ENCODE peak calls at places on chromosomes 5 and 9, in five cellular contexts. K is left lung; O is AG04450; G is GM23248; I is CD8-positive, alpha-beta T cell. Q is an unnamed sample.

GRCh38 chr9:113155911-113156559 is 5.2 kb downstream of the SLC31A2 start:
- DNase-seq in O (no peak), K (no peak), G (no peak), I (peak), Q (no peak)

GRCh38 chr5:149227168-149227826 is 44.4 kb upstream of the AFAP1L1 start:
- DNase-seq in G (peak), K (no peak), I (no peak), O (no peak), Q (no peak)

GRCh38 chr5:54654211-54654610 is 136.7 kb downstream of the SNX18 start:
- DNase-seq in G (peak), K (no peak), O (no peak), I (no peak), Q (no peak)

GRCh38 chr5:147390654-147391053 is 119.2 kb downstream of the DPYSL3 start:
- DNase-seq in I (no peak), O (no peak), K (no peak), G (no peak), Q (no peak)

GRCh38 chr9:125332527-125332926 is 70.9 kb downstream of the GAPVD1 start:
- DNase-seq in K (no peak), I (no peak), G (no peak), O (no peak), Q (no peak)

GRCh38 chr9:18910858-18911257 is 122.2 kb downstream of the SAXO1 start:
- DNase-seq in G (no peak), I (no peak), O (no peak), K (no peak), Q (no peak)

GRCh38 chr9:27505744-27506161 is 18.3 kb upstream of the IFNK start:
- DNase-seq in O (no peak), K (no peak), I (no peak), G (no peak), Q (no peak)

GRCh38 chr9:80644044-80644443 is 1045.3 kb downstream of the TLE1 start:
- DNase-seq in K (no peak), I (no peak), G (no peak), O (no peak), Q (no peak)

GRCh38 chr9:106621299-106621920 is 241.6 kb upstream of the ZNF462 start:
- DNase-seq in O (no peak), K (no peak), G (peak), I (no peak), Q (no peak)

GRCh38 chr9:127694890-127695735 is 11.7 kb upstream of the CFAP157 start:
- DNase-seq in O (no peak), G (peak), I (no peak), K (no peak), Q (no peak)

GRCh38 chr5:131185523-131186104 is 14.9 kb downstream of the LYRM7 start:
- DNase-seq in G (no peak), O (no peak), K (no peak), I (no peak), Q (no peak)
- H3K4me3 ChIP-seq in G (no peak), O (no peak), K (no peak), I (no peak), Q (no peak)

GRCh38 chr9:77391834-77392233 is 214.5 kb downstream of the VPS13A start:
- DNase-seq in O (no peak), G (no peak), K (no peak), I (no peak), Q (no peak)

DNA sequence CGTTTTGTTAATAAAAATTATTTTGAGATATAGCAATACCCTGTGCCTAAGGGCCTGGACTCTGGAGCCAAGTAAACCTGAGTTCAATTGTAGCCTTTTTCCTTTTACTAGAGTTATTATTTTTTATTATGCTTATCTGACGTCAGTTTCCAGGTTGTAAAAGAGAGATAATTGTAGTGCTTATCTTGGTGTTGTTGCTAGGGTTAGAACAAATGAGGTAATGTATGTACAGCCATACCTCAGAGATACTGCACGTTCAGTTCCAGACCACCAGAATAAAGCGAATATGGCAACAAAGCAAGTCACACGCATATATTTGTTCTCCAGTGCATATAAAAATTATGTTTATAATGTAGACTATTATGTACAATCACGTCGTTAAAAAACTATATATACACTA is 215.0 kb downstream of the VPS13A start:
- DNase-seq in G (no peak), O (no peak), K (no peak), I (no peak), Q (no peak)
- H3K27ac ChIP-seq in G (no peak), O (no peak), K (no peak), I (no peak), Q (no peak)

DNA sequence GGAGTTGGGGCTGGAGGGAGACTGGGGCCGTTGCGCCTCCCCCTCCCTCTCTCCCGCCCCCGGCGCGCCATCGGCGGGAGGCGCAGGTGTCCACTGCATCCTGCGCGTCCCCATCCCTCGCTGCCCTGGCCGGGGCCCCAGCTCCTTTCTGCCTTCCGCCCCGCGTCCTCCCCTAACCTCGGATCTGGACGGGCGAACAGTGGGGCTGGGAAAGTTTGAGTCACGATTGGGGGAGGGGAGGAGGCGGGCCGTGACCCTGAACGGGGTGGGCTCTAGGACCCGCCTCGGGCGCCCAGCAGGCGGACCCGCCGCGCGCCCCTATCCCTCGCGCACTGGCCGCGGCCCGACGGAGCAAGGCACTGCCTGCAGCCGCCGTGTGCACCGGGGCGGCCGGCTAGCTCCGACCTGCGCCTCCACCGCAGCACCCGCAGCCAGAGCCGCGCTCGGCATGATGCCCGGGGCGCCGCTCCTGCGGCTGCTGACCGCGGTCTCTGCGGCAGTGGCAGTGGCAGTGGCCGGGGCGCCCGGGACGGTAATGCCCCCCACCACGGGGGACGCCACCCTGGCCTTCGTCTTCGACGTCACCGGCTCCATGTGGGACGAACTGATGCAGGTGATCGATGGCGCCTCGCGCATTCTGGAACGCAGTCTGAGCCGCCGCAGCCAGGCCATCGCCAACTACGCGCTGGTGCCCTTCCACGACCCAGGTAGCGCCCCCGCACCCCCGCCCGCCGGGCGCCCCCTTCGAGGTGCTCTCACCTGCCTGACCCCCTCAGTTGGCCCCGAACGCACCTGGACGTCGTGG is at the start of gene HMCN2:
- DNase-seq in O (no peak), K (no peak), I (no peak), G (peak), Q (no peak)
- H3K4me3 ChIP-seq in O (no peak), K (peak), I (no peak), G (no peak), Q (no peak)

DNA sequence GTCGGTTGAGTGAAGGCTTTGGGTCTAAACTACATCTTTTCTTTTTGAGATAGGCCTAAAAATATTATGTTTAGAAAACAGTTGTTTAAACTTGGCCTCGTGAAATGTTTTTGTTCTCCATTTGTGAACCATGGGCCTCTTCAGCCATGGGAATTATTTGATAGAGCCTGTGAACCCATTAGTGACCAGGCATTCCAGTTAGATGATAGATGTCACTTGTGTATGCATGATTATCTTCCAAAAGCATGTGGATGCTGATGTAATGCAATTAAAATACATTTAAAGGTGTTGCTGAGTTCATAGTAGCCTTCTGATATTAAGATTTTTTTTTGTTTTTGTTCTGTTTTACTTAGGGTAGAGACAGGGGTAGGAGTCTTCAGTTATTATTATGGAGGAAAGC is 32.7 kb downstream of the CPEB4 start:
- DNase-seq in I (no peak), G (peak), O (no peak), K (no peak), Q (no peak)
- H3K27ac ChIP-seq in I (no peak), G (peak), O (no peak), K (peak), Q (no peak)

GRCh38 chr5:139658501-139658927 is 10.4 kb downstream of the CXXC5 start:
- DNase-seq in O (no peak), G (peak), K (no peak), I (no peak), Q (peak)

GRCh38 chr5:139660105-139660915 is 12.2 kb downstream of the CXXC5 start:
- DNase-seq in K (peak), G (peak), I (no peak), O (no peak), Q (peak)

GRCh38 chr5:139660916-139661814 is 13.0 kb downstream of the CXXC5 start:
- DNase-seq in O (peak), K (peak), G (peak), I (peak), Q (peak)

GRCh38 chr5:139658928-139659667 is 10.9 kb downstream of the CXXC5 start:
- DNase-seq in K (no peak), G (peak), O (no peak), I (no peak), Q (peak)

DNA sequence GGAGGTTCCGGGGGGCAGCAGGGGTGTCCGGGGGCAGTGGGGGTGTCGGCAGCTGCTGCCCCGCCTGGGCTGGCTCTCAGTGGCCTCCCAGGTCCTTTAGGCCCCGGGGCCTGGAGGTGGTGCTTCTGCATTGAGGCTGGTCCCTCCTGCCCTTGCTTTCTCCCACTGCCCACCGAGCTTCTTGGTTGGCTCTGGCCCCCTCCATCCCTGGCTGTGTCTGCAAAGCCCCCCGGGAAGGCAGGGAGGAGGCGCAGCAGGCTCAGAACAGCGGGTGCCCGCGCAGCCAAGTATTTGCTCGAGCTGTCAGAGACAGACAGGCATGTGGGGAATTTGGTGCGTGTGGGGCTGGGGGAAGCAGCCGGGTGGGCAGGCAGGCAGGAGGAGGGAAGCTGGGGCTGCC is 11.5 kb downstream of the CXXC5 start:
- DNase-seq in K (no peak), G (peak), I (no peak), O (no peak), Q (no peak)
- H3K4me3 ChIP-seq in K (no peak), G (peak), I (no peak), O (peak), Q (no peak)

GRCh38 chr5:73749485-73750270 is 123.7 kb downstream of the ARHGEF28 start:
- DNase-seq in G (no peak), I (no peak), K (no peak), O (no peak), Q (no peak)

GRCh38 chr5:73745806-73746205 is 119.8 kb downstream of the ARHGEF28 start:
- DNase-seq in O (no peak), I (no peak), K (no peak), G (no peak), Q (no peak)

GRCh38 chr5:73746608-73747007 is 120.6 kb downstream of the ARHGEF28 start:
- DNase-seq in G (no peak), I (no peak), O (no peak), K (no peak), Q (no peak)

GRCh38 chr5:73748510-73749410 is 122.8 kb downstream of the ARHGEF28 start:
- DNase-seq in I (no peak), G (no peak), O (no peak), K (peak), Q (peak)

GRCh38 chr5:73747696-73748380 is 121.8 kb downstream of the ARHGEF28 start:
- DNase-seq in K (no peak), I (no peak), G (no peak), O (no peak), Q (no peak)
- H3K27ac ChIP-seq in K (no peak), I (no peak), G (no peak), O (no peak), Q (no peak)

GRCh38 chr9:121505903-121506640 is 6.4 kb upstream of the GGTA1 start:
- DNase-seq in O (no peak), G (peak), K (no peak), I (no peak), Q (no peak)

GRCh38 chr9:121499427-121500164 is at the start of gene GGTA1:
- DNase-seq in I (no peak), K (peak), O (no peak), G (peak), Q (peak)

GRCh38 chr9:121499177-121499426 is 542 bp downstream of the GGTA1 start:
- DNase-seq in O (no peak), I (no peak), G (no peak), K (no peak), Q (no peak)

GRCh38 chr9:121500165-121500478 is 478 bp upstream of the GGTA1 start:
- DNase-seq in G (no peak), I (no peak), O (no peak), K (no peak), Q (no peak)

DNA sequence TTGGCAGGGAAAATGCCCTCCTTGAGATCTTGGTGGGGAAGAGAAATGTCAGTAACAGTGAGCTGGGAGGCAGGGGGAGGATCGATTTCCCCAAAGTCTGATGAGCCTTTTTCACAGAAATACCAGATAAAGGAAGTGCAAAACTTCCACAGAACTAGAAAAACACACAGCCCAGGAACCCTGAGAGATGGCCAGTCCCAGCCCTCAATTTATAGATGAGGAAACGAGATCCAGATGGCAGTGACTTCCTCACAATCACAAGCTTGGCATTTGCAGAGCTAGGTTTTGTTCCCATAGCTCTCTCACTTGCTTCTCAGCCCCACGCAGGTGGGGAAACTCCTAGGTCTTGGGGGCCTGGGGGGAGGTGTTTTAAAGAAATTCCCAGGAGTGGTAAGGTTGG is 3.8 kb upstream of the GGTA1 start:
- DNase-seq in K (no peak), G (peak), I (no peak), O (no peak), Q (no peak)
- H3K4me3 ChIP-seq in K (no peak), G (no peak), I (no peak), O (no peak), Q (no peak)